ENCODE peak calls at places on chromosomes 2 and 18, in seven cellular contexts. A is OCI-LY7, T is A549, K is MM.1S, C is PC-3, U is HCT116, O is mammary epithelial cell. X is an unnamed sample. For H3K9me3 and H3K4me1, the result is how much of the 10 kb centered on the place peaks cover.

GRCh38 chr18:45910405-45911023 is 56.6 kb downstream of the EPG5 start:
- DNase-seq in C (peak), T (peak), K (peak), U (peak), O (peak), A (peak), X (peak)

GRCh38 chr2:191622374-191623320 is 55.3 kb upstream of the NABP1 start:
- DNase-seq in A (no peak), U (no peak), C (peak), K (no peak), O (peak), T (no peak), X (no peak)

GRCh38 chr2:191366199-191366598 is 121.0 kb downstream of the MYO1B start:
- DNase-seq in C (peak), T (no peak), O (no peak), K (no peak), U (no peak), A (no peak), X (no peak)

GRCh38 chr2:11344956-11345671 is 678 bp upstream of the ROCK2 start:
- DNase-seq in O (no peak), K (peak), U (peak), C (peak), T (peak), A (peak), X (peak)

GRCh38 chr2:39124770-39125075 is 3.9 kb upstream of the SOS1 start:
- DNase-seq in K (no peak), C (no peak), A (no peak), T (no peak), O (no peak), U (no peak), X (peak)

GRCh38 chr2:176852667-176853066 is 359.9 kb upstream of the HNRNPA3 start:
- DNase-seq in K (peak), T (no peak), C (no peak), A (no peak), O (no peak), U (no peak), X (no peak)

GRCh38 chr2:70002241-70002896 is 40.9 kb upstream of the ASPRV1 start:
- DNase-seq in K (no peak), C (no peak), O (no peak), A (peak), U (no peak), T (no peak), X (peak)

GRCh38 chr2:105364436-105365139 is 27.2 kb downstream of the C2orf49 start:
- DNase-seq in O (no peak), K (no peak), C (no peak), U (no peak), A (no peak), T (no peak), X (no peak)

GRCh38 chr2:174694196-174694878 is 69.9 kb downstream of the CHRNA1 start:
- DNase-seq in T (no peak), A (no peak), K (no peak), U (no peak), O (no peak), C (no peak), X (no peak)

GRCh38 chr2:242034996-242035814 is 165.7 kb downstream of the RTP5 start:
- DNase-seq in U (no peak), A (no peak), K (no peak), T (no peak), C (no peak), O (no peak), X (no peak)

GRCh38 chr18:43620936-43621335 is 343.6 kb upstream of the SYT4 start:
- DNase-seq in A (peak), C (peak), U (no peak), T (peak), O (peak), K (peak), X (peak)

GRCh38 chr18:69982417-69982816 is 34.7 kb upstream of the CD226 start:
- DNase-seq in C (no peak), A (no peak), T (no peak), O (no peak), U (no peak), K (no peak), X (no peak)

GRCh38 chr18:45974088-45974536 is 7.0 kb upstream of the EPG5 start:
- DNase-seq in K (peak), O (peak), U (peak), A (peak), T (peak), C (peak), X (peak)

GRCh38 chr2:24201496-24201895 is 26.6 kb downstream of the FAM228A start:
- DNase-seq in T (no peak), A (no peak), K (no peak), U (no peak), O (no peak), C (no peak), X (no peak)

GRCh38 chr2:223989206-223989859 is 32.1 kb downstream of the MRPL44 start:
- DNase-seq in U (peak), C (peak), K (no peak), A (no peak), O (no peak), T (no peak), X (no peak)

GRCh38 chr2:25912851-25913695 is 34.8 kb upstream of the ASXL2 start:
- DNase-seq in T (no peak), C (peak), U (no peak), A (no peak), O (peak), K (no peak), X (no peak)

GRCh38 chr2:173184031-173185004 is 108.7 kb downstream of the MAP3K20 start:
- DNase-seq in K (no peak), O (peak), U (peak), A (no peak), C (peak), T (peak), X (no peak)

GRCh38 chr18:34650121-34650545 is 60.0 kb upstream of the DTNA start:
- DNase-seq in A (peak), C (peak), T (no peak), K (no peak), U (no peak), O (peak), X (no peak)

GRCh38 chr18:67652296-67652695 is 135.8 kb upstream of the DSEL start:
- DNase-seq in O (no peak), T (no peak), A (no peak), U (no peak), K (no peak), C (no peak), X (no peak)

GRCh38 chr18:50973367-50974126 is 5.7 kb downstream of the ELAC1 start:
- DNase-seq in A (no peak), T (peak), O (peak), K (no peak), C (peak), U (no peak), X (no peak)

GRCh38 chr2:70627499-70627898 is 73.9 kb upstream of the TGFA start:
- DNase-seq in O (no peak), U (no peak), C (peak), T (no peak), A (no peak), K (peak), X (no peak)

GRCh38 chr2:131413148-131413747 is 49.3 kb upstream of the RAB6D start:
- DNase-seq in O (peak), A (peak), T (peak), K (peak), U (peak), C (peak), X (peak)

GRCh38 chr18:40577255-40577654 is 1377.8 kb upstream of the PIK3C3 start:
- DNase-seq in T (no peak), A (no peak), K (no peak), U (no peak), C (no peak), O (no peak), X (no peak)

GRCh38 chr2:132542953-132543569 is 126.5 kb downstream of the GPR39 start:
- DNase-seq in C (no peak), T (no peak), A (no peak), U (no peak), K (no peak), O (peak), X (no peak)

GRCh38 chr2:144454466-144455287 is 65.2 kb downstream of the ZEB2 start:
- DNase-seq in T (no peak), C (no peak), U (no peak), A (no peak), K (no peak), O (no peak), X (no peak)

GRCh38 chr2:222299926-222300724 is 1.3 kb upstream of the PAX3 start:
- DNase-seq in O (no peak), A (no peak), K (no peak), U (no peak), T (no peak), C (no peak), X (no peak)

GRCh38 chr2:222298000-222298310 is 843 bp downstream of the PAX3 start:
- DNase-seq in O (no peak), T (no peak), C (no peak), A (no peak), K (no peak), U (no peak), X (no peak)

GRCh38 chr2:222296911-222297599 is 1.7 kb downstream of the PAX3 start:
- DNase-seq in O (no peak), T (no peak), A (no peak), C (no peak), K (no peak), U (no peak), X (no peak)

GRCh38 chr2:222297600-222297935 is 1.2 kb downstream of the PAX3 start:
- DNase-seq in K (no peak), O (no peak), T (no peak), U (no peak), A (no peak), C (no peak), X (no peak)

DNA sequence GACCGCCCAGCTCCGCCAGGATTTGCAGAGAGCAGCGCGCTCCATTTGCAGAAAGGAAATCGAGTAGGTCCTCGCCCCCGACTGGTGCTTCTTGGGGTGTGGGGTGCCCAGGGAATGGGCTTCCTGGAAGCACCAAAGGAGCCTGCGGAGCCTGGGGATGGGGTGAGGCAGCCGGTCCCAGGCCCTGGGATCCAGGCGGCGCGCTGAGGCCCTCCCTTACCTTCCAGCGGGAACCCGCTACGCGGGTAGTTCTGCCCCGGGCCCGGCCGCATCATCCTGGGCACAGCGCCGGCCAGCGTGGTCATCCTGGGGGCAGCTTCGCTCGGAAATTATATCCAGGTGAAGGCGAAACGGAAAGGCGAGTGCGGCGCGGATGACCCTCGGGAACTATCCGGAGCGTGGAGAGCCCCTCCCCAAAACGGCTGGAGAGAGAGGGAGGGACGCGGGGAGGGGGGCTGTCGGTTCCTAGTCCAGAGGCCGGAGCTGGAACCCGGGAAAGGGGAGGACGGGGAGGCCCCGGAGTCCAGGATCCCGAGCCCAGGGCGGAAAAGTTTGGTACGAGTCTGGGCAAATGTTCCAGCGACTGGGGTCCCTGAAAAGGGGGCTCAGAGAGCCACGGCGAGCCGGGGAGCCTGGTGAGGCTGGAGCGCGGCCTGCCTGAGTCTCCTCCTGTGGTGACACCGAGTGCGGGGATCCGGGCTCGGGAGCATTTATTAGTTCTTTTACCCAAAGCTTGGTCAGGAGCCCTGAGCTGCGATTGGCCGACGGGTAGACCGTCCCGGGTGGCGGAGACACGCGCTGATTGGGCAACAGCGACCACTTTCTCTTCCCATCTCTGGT is at the start of gene PAX3:
- DNase-seq in A (no peak), O (no peak), T (no peak), K (no peak), C (no peak), U (no peak), X (no peak)
- H3K9me3 ChIP-seq in A (under half), O (under half), T (under half), K (under half), C (under half), U (under half), X (under half)

GRCh38 chr2:234981197-234982095 is 29.6 kb downstream of the SH3BP4 start:
- DNase-seq in C (peak), A (no peak), K (no peak), O (peak), U (peak), T (peak), X (no peak)
- H3K4me1 ChIP-seq in C (half or more), A (under half), K (under half), O (half or more), U (half or more), T (half or more), X (under half)

DNA sequence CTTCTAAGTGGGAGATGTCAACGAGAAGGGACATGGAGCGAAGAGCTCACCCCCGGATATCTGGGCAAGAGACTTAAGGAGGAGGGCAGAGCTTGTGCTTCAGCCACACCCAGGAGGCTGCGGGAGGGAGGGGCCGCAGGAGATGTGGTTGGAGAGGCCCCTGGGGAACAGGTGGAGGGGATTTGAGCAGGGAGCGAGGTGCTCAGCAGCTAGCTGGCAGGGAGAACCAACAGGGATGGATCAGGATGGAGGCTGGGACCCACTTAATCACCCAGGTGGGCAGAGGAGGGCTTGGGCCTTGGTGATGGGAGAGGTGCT is 78.3 kb downstream of the MBP start:
- DNase-seq in U (no peak), C (no peak), A (peak), T (no peak), K (no peak), O (no peak), X (peak)
- H3K4me2 ChIP-seq in U (no peak), C (peak), A (peak), T (peak), K (peak), O (no peak), X (peak)

GRCh38 chr2:161522796-161523195 is 101.4 kb upstream of the SLC4A10 start:
- DNase-seq in O (no peak), C (no peak), A (no peak), T (no peak), K (no peak), U (no peak), X (no peak)
- H3K9me3 ChIP-seq in O (under half), C (under half), A (under half), T (under half), K (under half), U (under half), X (under half)

GRCh38 chr2:55164534-55165104 is 67.5 kb downstream of the CLHC1 start:
- DNase-seq in O (no peak), U (no peak), A (no peak), C (no peak), T (no peak), K (no peak), X (no peak)
- H3K4me1 ChIP-seq in O (under half), U (under half), A (under half), C (under half), T (under half), K (under half), X (under half)

DNA sequence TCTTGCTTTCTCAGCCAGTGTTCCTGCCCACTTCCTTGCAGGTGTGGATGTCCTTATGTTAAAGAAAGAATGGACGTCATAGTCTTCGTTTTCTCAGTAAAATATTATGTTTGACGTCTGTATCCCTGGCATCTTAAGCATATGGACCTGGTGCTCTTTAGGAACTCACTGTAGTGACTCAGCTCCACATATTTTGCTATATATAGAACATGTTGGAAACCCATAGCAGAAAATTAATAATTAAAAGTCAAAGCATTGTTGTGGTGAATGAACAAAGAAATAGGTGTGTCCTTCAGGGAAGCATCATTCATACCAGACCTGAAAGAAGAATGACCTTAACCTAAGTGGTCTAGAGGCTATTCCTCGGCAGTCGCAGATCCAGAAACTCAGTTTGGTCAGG is 196.1 kb downstream of the MCFD2 start:
- DNase-seq in O (peak), A (no peak), T (peak), K (no peak), U (no peak), C (peak), X (no peak)
- H3K4me2 ChIP-seq in O (peak), A (peak), T (peak), K (no peak), U (peak), C (peak), X (no peak)